ENCODE peak calls at places on chromosome 20, in nine cellular contexts. One of them, this sample, is unnamed.

GRCh38 chr20:63381781-63382431 is 20.8 kb upstream of the CHRNA4 start:
- DNase-seq in activated CD4-positive, alpha-beta T cell treated with anti-CD3 and anti-CD28 coated beads for 48 hours: peak
- DNase-seq in germinal center: peak
- DNase-seq in GM04504: no peak
- DNase-seq in left colon: no peak
- DNase-seq in RWPE1: peak
- DNase-seq in NCI-H1930: no peak
- DNase-seq in fibroblast of lung: no peak
- DNase-seq in naive thymus-derived CD8-positive, alpha-beta T cell: peak
- DNase-seq in this sample: no peak

GRCh38 chr20:45752747-45753146 is 30.6 kb downstream of the SPINT4 start:
- DNase-seq in germinal center: no peak
- DNase-seq in RWPE1: no peak
- DNase-seq in fibroblast of lung: no peak
- DNase-seq in NCI-H1930: no peak
- DNase-seq in left colon: no peak
- DNase-seq in naive thymus-derived CD8-positive, alpha-beta T cell: no peak
- DNase-seq in activated CD4-positive, alpha-beta T cell treated with anti-CD3 and anti-CD28 coated beads for 48 hours: peak
- DNase-seq in GM04504: no peak
- DNase-seq in this sample: no peak

GRCh38 chr20:3563548-3564177 is 92.8 kb downstream of the ATRN start:
- DNase-seq in germinal center: peak
- DNase-seq in RWPE1: peak
- DNase-seq in activated CD4-positive, alpha-beta T cell treated with anti-CD3 and anti-CD28 coated beads for 48 hours: peak
- DNase-seq in left colon: no peak
- DNase-seq in GM04504: peak
- DNase-seq in NCI-H1930: peak
- DNase-seq in naive thymus-derived CD8-positive, alpha-beta T cell: peak
- DNase-seq in fibroblast of lung: peak
- DNase-seq in this sample: peak

GRCh38 chr20:51750037-51750769 is 18.0 kb downstream of the ATP9A start:
- DNase-seq in naive thymus-derived CD8-positive, alpha-beta T cell: no peak
- DNase-seq in activated CD4-positive, alpha-beta T cell treated with anti-CD3 and anti-CD28 coated beads for 48 hours: peak
- DNase-seq in left colon: peak
- DNase-seq in germinal center: no peak
- DNase-seq in RWPE1: peak
- DNase-seq in fibroblast of lung: peak
- DNase-seq in NCI-H1930: no peak
- DNase-seq in GM04504: peak
- DNase-seq in this sample: peak

GRCh38 chr20:4894981-4895381 is 106.3 kb downstream of the SLC23A2 start:
- DNase-seq in NCI-H1930: no peak
- DNase-seq in germinal center: no peak
- DNase-seq in GM04504: no peak
- DNase-seq in RWPE1: no peak
- DNase-seq in naive thymus-derived CD8-positive, alpha-beta T cell: no peak
- DNase-seq in activated CD4-positive, alpha-beta T cell treated with anti-CD3 and anti-CD28 coated beads for 48 hours: no peak
- DNase-seq in fibroblast of lung: no peak
- DNase-seq in left colon: no peak
- DNase-seq in this sample: no peak

GRCh38 chr20:36895036-36895435 is 19.1 kb downstream of the TLDC2 start:
- DNase-seq in RWPE1: no peak
- DNase-seq in naive thymus-derived CD8-positive, alpha-beta T cell: no peak
- DNase-seq in NCI-H1930: no peak
- DNase-seq in fibroblast of lung: no peak
- DNase-seq in activated CD4-positive, alpha-beta T cell treated with anti-CD3 and anti-CD28 coated beads for 48 hours: peak
- DNase-seq in germinal center: no peak
- DNase-seq in left colon: no peak
- DNase-seq in GM04504: no peak
- DNase-seq in this sample: no peak

GRCh38 chr20:5947276-5947675 is 3.1 kb downstream of the TRMT6 start:
- DNase-seq in activated CD4-positive, alpha-beta T cell treated with anti-CD3 and anti-CD28 coated beads for 48 hours: peak
- DNase-seq in left colon: no peak
- DNase-seq in fibroblast of lung: no peak
- DNase-seq in naive thymus-derived CD8-positive, alpha-beta T cell: no peak
- DNase-seq in NCI-H1930: no peak
- DNase-seq in germinal center: no peak
- DNase-seq in GM04504: no peak
- DNase-seq in RWPE1: peak
- DNase-seq in this sample: no peak

GRCh38 chr20:21501184-21501583 is 12.7 kb downstream of the NKX2-2 start:
- DNase-seq in germinal center: no peak
- DNase-seq in RWPE1: no peak
- DNase-seq in fibroblast of lung: no peak
- DNase-seq in activated CD4-positive, alpha-beta T cell treated with anti-CD3 and anti-CD28 coated beads for 48 hours: no peak
- DNase-seq in naive thymus-derived CD8-positive, alpha-beta T cell: no peak
- DNase-seq in NCI-H1930: no peak
- DNase-seq in GM04504: no peak
- DNase-seq in left colon: no peak
- DNase-seq in this sample: no peak

GRCh38 chr20:4740774-4741431 is 19.2 kb downstream of the PRND start:
- DNase-seq in left colon: no peak
- DNase-seq in fibroblast of lung: peak
- DNase-seq in germinal center: peak
- DNase-seq in naive thymus-derived CD8-positive, alpha-beta T cell: peak
- DNase-seq in GM04504: no peak
- DNase-seq in NCI-H1930: peak
- DNase-seq in activated CD4-positive, alpha-beta T cell treated with anti-CD3 and anti-CD28 coated beads for 48 hours: peak
- DNase-seq in RWPE1: no peak
- DNase-seq in this sample: no peak

GRCh38 chr20:46022411-46023147 is 6.4 kb upstream of the SLC12A5 start:
- DNase-seq in left colon: no peak
- DNase-seq in activated CD4-positive, alpha-beta T cell treated with anti-CD3 and anti-CD28 coated beads for 48 hours: peak
- DNase-seq in fibroblast of lung: no peak
- DNase-seq in naive thymus-derived CD8-positive, alpha-beta T cell: peak
- DNase-seq in germinal center: peak
- DNase-seq in GM04504: no peak
- DNase-seq in RWPE1: peak
- DNase-seq in NCI-H1930: peak
- DNase-seq in this sample: no peak

GRCh38 chr20:17624551-17625245 is 54.8 kb downstream of the DSTN start:
- DNase-seq in NCI-H1930: no peak
- DNase-seq in naive thymus-derived CD8-positive, alpha-beta T cell: no peak
- DNase-seq in germinal center: no peak
- DNase-seq in RWPE1: no peak
- DNase-seq in GM04504: no peak
- DNase-seq in left colon: peak
- DNase-seq in activated CD4-positive, alpha-beta T cell treated with anti-CD3 and anti-CD28 coated beads for 48 hours: no peak
- DNase-seq in fibroblast of lung: no peak
- DNase-seq in this sample: no peak

GRCh38 chr20:63890616-63891015 is 4.3 kb upstream of the DNAJC5 start:
- DNase-seq in activated CD4-positive, alpha-beta T cell treated with anti-CD3 and anti-CD28 coated beads for 48 hours: no peak
- DNase-seq in NCI-H1930: no peak
- DNase-seq in germinal center: no peak
- DNase-seq in fibroblast of lung: no peak
- DNase-seq in RWPE1: no peak
- DNase-seq in naive thymus-derived CD8-positive, alpha-beta T cell: no peak
- DNase-seq in GM04504: no peak
- DNase-seq in left colon: no peak
- DNase-seq in this sample: no peak